ENCODE peak calls at places on chromosomes 5 and 9, in five cellular contexts. One of them, this sample, is unnamed.

GRCh38 chr9:76576344-76576743 is 117.4 kb downstream of the GCNT1 start:
- DNase-seq in WTC11: no peak
- DNase-seq in stimulated activated CD4-positive, alpha-beta T cell treated with anti-CD3 and anti-CD28 coated beads, TNF-alpha, amount 100 ng/mL, for 24 hours: peak
- DNase-seq in HS-5: no peak
- DNase-seq in DMS79: no peak
- DNase-seq in this sample: no peak

GRCh38 chr9:115400801-115401200 is 282.8 kb upstream of the TNC start:
- DNase-seq in WTC11: no peak
- DNase-seq in stimulated activated CD4-positive, alpha-beta T cell treated with anti-CD3 and anti-CD28 coated beads, TNF-alpha, amount 100 ng/mL, for 24 hours: no peak
- DNase-seq in HS-5: no peak
- DNase-seq in DMS79: no peak
- DNase-seq in this sample: no peak

GRCh38 chr5:160802567-160802966 is 49.4 kb downstream of the ATP10B start:
- DNase-seq in WTC11: no peak
- DNase-seq in stimulated activated CD4-positive, alpha-beta T cell treated with anti-CD3 and anti-CD28 coated beads, TNF-alpha, amount 100 ng/mL, for 24 hours: no peak
- DNase-seq in HS-5: no peak
- DNase-seq in DMS79: no peak
- DNase-seq in this sample: peak

GRCh38 chr5:116980581-116980980 is 406.0 kb upstream of the SEMA6A start:
- DNase-seq in WTC11: no peak
- DNase-seq in stimulated activated CD4-positive, alpha-beta T cell treated with anti-CD3 and anti-CD28 coated beads, TNF-alpha, amount 100 ng/mL, for 24 hours: no peak
- DNase-seq in HS-5: no peak
- DNase-seq in DMS79: no peak
- DNase-seq in this sample: no peak

GRCh38 chr5:115343855-115344254 is 47.4 kb upstream of the CCDC112 start:
- DNase-seq in WTC11: no peak
- DNase-seq in stimulated activated CD4-positive, alpha-beta T cell treated with anti-CD3 and anti-CD28 coated beads, TNF-alpha, amount 100 ng/mL, for 24 hours: no peak
- DNase-seq in HS-5: peak
- DNase-seq in DMS79: no peak
- DNase-seq in this sample: no peak

GRCh38 chr9:37374892-37375291 is 47.6 kb upstream of the GRHPR start:
- DNase-seq in WTC11: no peak
- DNase-seq in stimulated activated CD4-positive, alpha-beta T cell treated with anti-CD3 and anti-CD28 coated beads, TNF-alpha, amount 100 ng/mL, for 24 hours: no peak
- DNase-seq in HS-5: no peak
- DNase-seq in DMS79: no peak
- DNase-seq in this sample: no peak

GRCh38 chr9:38026840-38027527 is 42.0 kb downstream of the SHB start:
- DNase-seq in WTC11: no peak
- DNase-seq in stimulated activated CD4-positive, alpha-beta T cell treated with anti-CD3 and anti-CD28 coated beads, TNF-alpha, amount 100 ng/mL, for 24 hours: no peak
- DNase-seq in HS-5: no peak
- DNase-seq in DMS79: no peak
- DNase-seq in this sample: no peak

GRCh38 chr9:19495186-19496028 is 86.6 kb downstream of the ACER2 start:
- DNase-seq in WTC11: peak
- DNase-seq in stimulated activated CD4-positive, alpha-beta T cell treated with anti-CD3 and anti-CD28 coated beads, TNF-alpha, amount 100 ng/mL, for 24 hours: no peak
- DNase-seq in HS-5: no peak
- DNase-seq in DMS79: no peak
- DNase-seq in this sample: no peak

GRCh38 chr9:5305741-5306140 is 1.2 kb upstream of the RLN2 start:
- DNase-seq in WTC11: no peak
- DNase-seq in stimulated activated CD4-positive, alpha-beta T cell treated with anti-CD3 and anti-CD28 coated beads, TNF-alpha, amount 100 ng/mL, for 24 hours: no peak
- DNase-seq in HS-5: no peak
- DNase-seq in DMS79: no peak
- DNase-seq in this sample: no peak

GRCh38 chr9:7935666-7936065 is 136.1 kb upstream of the DMAC1 start:
- DNase-seq in WTC11: no peak
- DNase-seq in stimulated activated CD4-positive, alpha-beta T cell treated with anti-CD3 and anti-CD28 coated beads, TNF-alpha, amount 100 ng/mL, for 24 hours: no peak
- DNase-seq in HS-5: no peak
- DNase-seq in DMS79: no peak
- DNase-seq in this sample: no peak

GRCh38 chr5:109694451-109694891 is 4.7 kb downstream of the MAN2A1 start:
- DNase-seq in WTC11: no peak
- DNase-seq in stimulated activated CD4-positive, alpha-beta T cell treated with anti-CD3 and anti-CD28 coated beads, TNF-alpha, amount 100 ng/mL, for 24 hours: no peak
- DNase-seq in HS-5: no peak
- DNase-seq in DMS79: no peak
- DNase-seq in this sample: no peak

GRCh38 chr5:145681686-145682085 is 153.5 kb downstream of the PRELID2 start:
- DNase-seq in WTC11: peak
- DNase-seq in stimulated activated CD4-positive, alpha-beta T cell treated with anti-CD3 and anti-CD28 coated beads, TNF-alpha, amount 100 ng/mL, for 24 hours: peak
- DNase-seq in HS-5: peak
- DNase-seq in DMS79: no peak
- DNase-seq in this sample: peak

GRCh38 chr9:3922846-3923245 is 377.0 kb downstream of the GLIS3 start:
- DNase-seq in WTC11: no peak
- DNase-seq in stimulated activated CD4-positive, alpha-beta T cell treated with anti-CD3 and anti-CD28 coated beads, TNF-alpha, amount 100 ng/mL, for 24 hours: no peak
- DNase-seq in HS-5: no peak
- DNase-seq in DMS79: no peak
- DNase-seq in this sample: no peak

GRCh38 chr9:113992994-113993393 is 85.1 kb downstream of the AMBP start:
- DNase-seq in WTC11: no peak
- DNase-seq in stimulated activated CD4-positive, alpha-beta T cell treated with anti-CD3 and anti-CD28 coated beads, TNF-alpha, amount 100 ng/mL, for 24 hours: no peak
- DNase-seq in HS-5: no peak
- DNase-seq in DMS79: no peak
- DNase-seq in this sample: no peak

GRCh38 chr5:132027027-132027426 is 15.6 kb upstream of the ACSL6 start:
- DNase-seq in WTC11: no peak
- DNase-seq in stimulated activated CD4-positive, alpha-beta T cell treated with anti-CD3 and anti-CD28 coated beads, TNF-alpha, amount 100 ng/mL, for 24 hours: no peak
- DNase-seq in HS-5: no peak
- DNase-seq in DMS79: no peak
- DNase-seq in this sample: no peak

GRCh38 chr9:122381206-122381950 is 10.6 kb downstream of the PTGS1 start:
- DNase-seq in WTC11: no peak
- DNase-seq in stimulated activated CD4-positive, alpha-beta T cell treated with anti-CD3 and anti-CD28 coated beads, TNF-alpha, amount 100 ng/mL, for 24 hours: no peak
- DNase-seq in HS-5: no peak
- DNase-seq in DMS79: no peak
- DNase-seq in this sample: no peak

GRCh38 chr5:53298841-53299240 is 181.6 kb upstream of the FST start:
- DNase-seq in WTC11: no peak
- DNase-seq in stimulated activated CD4-positive, alpha-beta T cell treated with anti-CD3 and anti-CD28 coated beads, TNF-alpha, amount 100 ng/mL, for 24 hours: no peak
- DNase-seq in HS-5: no peak
- DNase-seq in DMS79: no peak
- DNase-seq in this sample: no peak

GRCh38 chr5:58924306-58924705 is 341.4 kb downstream of the RAB3C start:
- DNase-seq in WTC11: no peak
- DNase-seq in stimulated activated CD4-positive, alpha-beta T cell treated with anti-CD3 and anti-CD28 coated beads, TNF-alpha, amount 100 ng/mL, for 24 hours: no peak
- DNase-seq in HS-5: no peak
- DNase-seq in DMS79: peak
- DNase-seq in this sample: no peak

GRCh38 chr5:139651502-139651862 is 3.3 kb downstream of the CXXC5 start:
- DNase-seq in WTC11: no peak
- DNase-seq in stimulated activated CD4-positive, alpha-beta T cell treated with anti-CD3 and anti-CD28 coated beads, TNF-alpha, amount 100 ng/mL, for 24 hours: no peak
- DNase-seq in HS-5: no peak
- DNase-seq in DMS79: no peak
- DNase-seq in this sample: no peak

GRCh38 chr5:145218019-145218418 is 617.1 kb downstream of the PRELID2 start:
- DNase-seq in WTC11: no peak
- DNase-seq in stimulated activated CD4-positive, alpha-beta T cell treated with anti-CD3 and anti-CD28 coated beads, TNF-alpha, amount 100 ng/mL, for 24 hours: no peak
- DNase-seq in HS-5: no peak
- DNase-seq in DMS79: no peak
- DNase-seq in this sample: no peak

GRCh38 chr9:129406278-129407225 is 214.3 kb downstream of the C9orf50 start:
- DNase-seq in WTC11: peak
- DNase-seq in stimulated activated CD4-positive, alpha-beta T cell treated with anti-CD3 and anti-CD28 coated beads, TNF-alpha, amount 100 ng/mL, for 24 hours: no peak
- DNase-seq in HS-5: no peak
- DNase-seq in DMS79: no peak
- DNase-seq in this sample: no peak

GRCh38 chr5:19492861-19493260 is 495.1 kb downstream of the CDH18 start:
- DNase-seq in WTC11: no peak
- DNase-seq in stimulated activated CD4-positive, alpha-beta T cell treated with anti-CD3 and anti-CD28 coated beads, TNF-alpha, amount 100 ng/mL, for 24 hours: no peak
- DNase-seq in HS-5: no peak
- DNase-seq in DMS79: no peak
- DNase-seq in this sample: no peak

GRCh38 chr5:124706729-124707361 is 39.6 kb downstream of the ZNF608 start:
- DNase-seq in WTC11: no peak
- DNase-seq in stimulated activated CD4-positive, alpha-beta T cell treated with anti-CD3 and anti-CD28 coated beads, TNF-alpha, amount 100 ng/mL, for 24 hours: no peak
- DNase-seq in HS-5: no peak
- DNase-seq in DMS79: peak
- DNase-seq in this sample: peak

This sample was measured in HuH-7.